ENCODE peak calls at places on chromosomes 1 and 21, in five cellular contexts. One of them, this sample, is unnamed.

GRCh38 chr1:64675718-64676345 is 69.0 kb upstream of the RAVER2 start:
- DNase-seq in thoracic aorta: no peak
- DNase-seq in Peyer's patch: no peak
- DNase-seq in dorsolateral prefrontal cortex: no peak
- DNase-seq in K562: peak; percentile 13
- DNase-seq in this sample: no peak

GRCh38 chr1:111852216-111852615 is 96.5 kb downstream of the DDX20 start:
- DNase-seq in thoracic aorta: no peak
- DNase-seq in Peyer's patch: no peak
- DNase-seq in dorsolateral prefrontal cortex: no peak
- DNase-seq in K562: no peak
- DNase-seq in this sample: peak; percentile 43

GRCh38 chr1:68301538-68301937 is 69.2 kb upstream of the WLS start:
- DNase-seq in Peyer's patch: no peak
- DNase-seq in K562: no peak
- DNase-seq in thoracic aorta: no peak
- DNase-seq in dorsolateral prefrontal cortex: no peak
- DNase-seq in this sample: no peak

GRCh38 chr21:37407719-37408455 is 41.3 kb downstream of the DYRK1A start:
- DNase-seq in thoracic aorta: no peak
- DNase-seq in Peyer's patch: no peak
- DNase-seq in K562: no peak
- DNase-seq in dorsolateral prefrontal cortex: no peak
- DNase-seq in this sample: no peak

GRCh38 chr21:43824250-43824882 is 35.0 kb downstream of the RRP1 start:
- DNase-seq in Peyer's patch: no peak
- DNase-seq in dorsolateral prefrontal cortex: peak; percentile 31
- DNase-seq in thoracic aorta: no peak
- DNase-seq in K562: no peak
- DNase-seq in this sample: no peak

GRCh38 chr1:70134148-70134547 is 71.2 kb downstream of the LRRC40 start:
- DNase-seq in K562: no peak
- DNase-seq in thoracic aorta: no peak
- DNase-seq in dorsolateral prefrontal cortex: no peak
- DNase-seq in Peyer's patch: no peak
- DNase-seq in this sample: no peak

GRCh38 chr1:32339363-32339978 is 3.4 kb upstream of the MARCKSL1 start:
- DNase-seq in dorsolateral prefrontal cortex: no peak
- DNase-seq in K562: no peak
- DNase-seq in thoracic aorta: no peak
- DNase-seq in Peyer's patch: no peak
- DNase-seq in this sample: peak; percentile 72

GRCh38 chr1:153422450-153423068 is 6.2 kb downstream of the S100A7A start:
- DNase-seq in dorsolateral prefrontal cortex: peak; percentile 18
- DNase-seq in thoracic aorta: no peak
- DNase-seq in K562: peak; percentile 64
- DNase-seq in Peyer's patch: peak; percentile 35
- DNase-seq in this sample: peak; percentile 83

GRCh38 chr1:34050711-34051485 is 114.1 kb downstream of the CSMD2 start:
- DNase-seq in thoracic aorta: no peak
- DNase-seq in K562: no peak
- DNase-seq in Peyer's patch: no peak
- DNase-seq in dorsolateral prefrontal cortex: no peak
- DNase-seq in this sample: no peak

GRCh38 chr1:63042278-63042677 is 258.3 kb downstream of the ATG4C start:
- DNase-seq in thoracic aorta: no peak
- DNase-seq in Peyer's patch: no peak
- DNase-seq in K562: no peak
- DNase-seq in dorsolateral prefrontal cortex: no peak
- DNase-seq in this sample: no peak

GRCh38 chr1:39157304-39157703 is 47.2 kb upstream of the MACF1 start:
- DNase-seq in K562: no peak
- DNase-seq in Peyer's patch: no peak
- DNase-seq in dorsolateral prefrontal cortex: no peak
- DNase-seq in thoracic aorta: no peak
- DNase-seq in this sample: no peak

GRCh38 chr21:28280611-28281010 is 712.1 kb downstream of the LTN1 start:
- DNase-seq in dorsolateral prefrontal cortex: no peak
- DNase-seq in K562: no peak
- DNase-seq in thoracic aorta: no peak
- DNase-seq in Peyer's patch: no peak
- DNase-seq in this sample: no peak

DNA sequence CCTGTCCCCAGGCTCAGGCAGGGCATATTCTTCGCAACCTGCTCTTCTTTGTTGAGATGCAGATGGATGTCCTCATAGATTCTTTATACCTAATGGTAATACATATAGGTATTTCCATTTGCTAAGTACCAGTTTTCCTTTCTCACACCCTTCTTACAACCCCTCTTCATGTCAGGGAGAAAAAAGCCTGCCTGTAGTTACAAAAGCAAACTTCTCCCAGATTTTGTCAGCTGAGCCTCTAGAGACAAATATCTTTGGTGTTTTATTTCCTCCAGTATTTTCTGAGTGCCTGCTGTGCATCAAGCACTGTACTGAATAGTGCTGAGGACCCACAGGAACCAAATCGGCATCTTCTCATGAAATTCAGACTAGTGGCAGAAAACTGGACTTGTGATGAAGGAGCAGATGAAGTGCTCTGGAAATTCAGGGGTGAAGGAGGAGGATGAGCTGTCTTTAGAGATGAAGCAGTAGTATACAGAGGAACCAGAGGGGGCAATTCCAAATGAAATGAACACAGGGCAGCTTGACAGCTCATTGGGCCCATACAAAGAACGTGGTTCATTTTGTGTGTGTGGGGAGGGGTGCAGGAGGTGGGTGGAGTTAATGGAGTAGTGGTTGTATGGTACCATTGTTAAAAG is 33.4 kb downstream of the SLC2A1 start:
- DNase-seq in dorsolateral prefrontal cortex: no peak
- DNase-seq in K562: no peak
- DNase-seq in thoracic aorta: no peak
- DNase-seq in Peyer's patch: no peak
- DNase-seq in this sample: no peak
- TF ChIP-seq CTCF in dorsolateral prefrontal cortex: no peak
- TF ChIP-seq CTCF in K562: peak; percentile 16
- TF ChIP-seq CTCF in thoracic aorta: no peak
- TF ChIP-seq CTCF in Peyer's patch: no peak
- TF ChIP-seq CTCF in this sample: no peak

GRCh38 chr1:30033276-30034104 is 689.9 kb downstream of the MATN1 start:
- DNase-seq in thoracic aorta: no peak
- DNase-seq in K562: no peak
- DNase-seq in Peyer's patch: no peak
- DNase-seq in dorsolateral prefrontal cortex: no peak
- DNase-seq in this sample: no peak
- H3K27me3 ChIP-seq in thoracic aorta: no peaks in the 10 kb centered on the region
- H3K27me3 ChIP-seq in K562: no peaks in the 10 kb centered on the region
- H3K27me3 ChIP-seq in Peyer's patch: no peaks in the 10 kb centered on the region
- H3K27me3 ChIP-seq in dorsolateral prefrontal cortex: no peaks in the 10 kb centered on the region
- H3K27me3 ChIP-seq in this sample: peaks cover 11% of the 10 kb centered on the region

DNA sequence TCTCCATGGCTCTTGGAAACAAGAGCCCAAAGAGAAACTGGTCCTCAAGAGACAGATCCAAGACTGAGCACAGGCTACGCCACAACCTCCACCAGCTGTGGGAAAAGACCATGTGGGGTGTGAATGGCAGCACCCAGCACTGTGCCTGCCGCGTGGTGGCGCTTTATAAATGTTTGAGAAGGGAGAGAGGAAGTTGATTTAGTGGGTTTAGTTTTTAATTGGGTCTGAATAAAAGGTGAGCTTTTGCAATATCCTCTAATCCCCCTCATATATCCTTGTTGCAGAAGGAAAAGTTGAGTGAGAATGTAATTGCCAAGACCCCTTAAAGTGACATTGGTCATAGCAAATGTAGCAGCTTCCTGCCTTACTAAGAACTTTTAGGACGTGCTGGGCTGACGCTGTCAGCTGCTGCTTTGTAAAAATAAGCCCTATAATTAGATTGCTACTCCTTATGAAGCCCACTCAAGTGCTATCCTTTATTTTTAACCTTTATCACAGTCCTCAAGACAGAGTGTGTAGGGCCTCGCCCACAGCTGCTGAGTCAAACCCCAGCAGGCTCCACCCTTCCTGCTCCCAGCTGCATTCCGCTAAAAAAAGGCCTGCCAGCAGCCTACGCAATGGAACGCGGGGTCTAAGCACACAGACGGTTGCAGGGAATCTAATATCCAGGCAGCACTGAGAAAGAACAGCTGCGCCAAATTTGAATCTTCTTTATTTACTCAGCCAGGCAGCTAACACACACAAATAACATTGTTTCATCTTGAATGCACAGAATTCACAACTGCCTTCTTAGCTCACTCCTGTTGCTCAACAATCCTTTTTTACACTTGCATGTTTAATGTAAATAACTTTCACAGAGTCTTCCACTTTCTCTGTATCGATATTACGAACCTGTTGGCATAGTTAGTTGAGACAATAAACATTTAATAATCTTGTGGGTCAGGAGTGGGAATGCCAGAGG is 47.3 kb upstream of the PRDX6 start:
- DNase-seq in K562: peak; percentile 85
- DNase-seq in thoracic aorta: peak; percentile 68
- DNase-seq in Peyer's patch: peak; percentile 82
- DNase-seq in dorsolateral prefrontal cortex: peak; percentile 83
- DNase-seq in this sample: peak; percentile 89
- TF ChIP-seq CTCF in K562: peak; percentile 94
- TF ChIP-seq CTCF in thoracic aorta: peak; percentile 46
- TF ChIP-seq CTCF in Peyer's patch: peak; percentile 65
- TF ChIP-seq CTCF in dorsolateral prefrontal cortex: peak; percentile 67
- TF ChIP-seq CTCF in this sample: peak; percentile 55

DNA sequence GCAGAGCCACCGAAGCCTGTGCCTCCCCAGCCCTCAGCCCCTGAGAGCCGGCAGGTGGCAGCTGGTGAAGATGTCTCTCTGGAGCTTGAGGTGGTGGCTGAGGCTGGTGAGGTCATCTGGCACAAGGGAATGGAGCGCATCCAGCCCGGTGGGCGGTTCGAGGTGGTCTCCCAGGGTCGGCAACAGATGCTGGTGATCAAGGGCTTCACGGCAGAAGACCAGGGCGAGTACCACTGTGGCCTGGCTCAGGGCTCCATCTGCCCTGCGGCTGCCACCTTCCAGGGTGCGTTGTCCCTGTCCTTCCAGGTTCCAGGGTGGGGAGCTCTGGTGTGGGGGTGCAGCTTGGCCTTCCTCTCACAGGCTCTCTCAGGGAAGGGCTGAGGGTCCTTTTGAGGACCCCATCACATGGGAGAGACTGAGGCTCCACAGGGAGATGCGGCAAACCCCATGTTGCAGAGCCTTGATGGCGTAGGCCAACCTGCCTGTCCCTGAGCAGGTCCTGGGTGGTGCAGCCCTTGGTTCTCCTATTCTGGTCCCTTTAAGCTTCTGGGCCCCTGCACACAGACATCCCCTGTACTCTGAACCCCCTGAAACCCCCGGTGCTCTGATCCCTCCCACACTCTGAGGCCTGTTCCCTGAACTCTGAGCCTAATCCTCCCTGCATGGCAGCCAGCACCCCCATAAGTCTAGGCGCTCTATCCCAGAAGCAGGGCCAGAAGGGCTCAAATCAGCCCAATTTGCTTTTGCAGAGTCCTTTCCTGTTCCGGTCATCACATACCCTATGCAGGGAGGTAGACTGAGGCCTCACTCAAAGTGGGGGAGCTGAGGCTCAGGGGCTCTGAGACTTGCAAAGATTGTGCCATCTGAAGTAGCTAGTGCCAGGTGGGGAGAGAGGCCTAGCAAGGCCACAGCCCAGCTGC is 88.5 kb downstream of the TRIM11 start:
- DNase-seq in dorsolateral prefrontal cortex: no peak
- DNase-seq in Peyer's patch: no peak
- DNase-seq in thoracic aorta: no peak
- DNase-seq in K562: no peak
- DNase-seq in this sample: peak; percentile 61
- H3K27me3 ChIP-seq in dorsolateral prefrontal cortex: no peaks in the 10 kb centered on the region
- H3K27me3 ChIP-seq in Peyer's patch: no peaks in the 10 kb centered on the region
- H3K27me3 ChIP-seq in thoracic aorta: no peaks in the 10 kb centered on the region
- H3K27me3 ChIP-seq in K562: peaks cover 48% of the 10 kb centered on the region
- H3K27me3 ChIP-seq in this sample: no peaks in the 10 kb centered on the region

DNA sequence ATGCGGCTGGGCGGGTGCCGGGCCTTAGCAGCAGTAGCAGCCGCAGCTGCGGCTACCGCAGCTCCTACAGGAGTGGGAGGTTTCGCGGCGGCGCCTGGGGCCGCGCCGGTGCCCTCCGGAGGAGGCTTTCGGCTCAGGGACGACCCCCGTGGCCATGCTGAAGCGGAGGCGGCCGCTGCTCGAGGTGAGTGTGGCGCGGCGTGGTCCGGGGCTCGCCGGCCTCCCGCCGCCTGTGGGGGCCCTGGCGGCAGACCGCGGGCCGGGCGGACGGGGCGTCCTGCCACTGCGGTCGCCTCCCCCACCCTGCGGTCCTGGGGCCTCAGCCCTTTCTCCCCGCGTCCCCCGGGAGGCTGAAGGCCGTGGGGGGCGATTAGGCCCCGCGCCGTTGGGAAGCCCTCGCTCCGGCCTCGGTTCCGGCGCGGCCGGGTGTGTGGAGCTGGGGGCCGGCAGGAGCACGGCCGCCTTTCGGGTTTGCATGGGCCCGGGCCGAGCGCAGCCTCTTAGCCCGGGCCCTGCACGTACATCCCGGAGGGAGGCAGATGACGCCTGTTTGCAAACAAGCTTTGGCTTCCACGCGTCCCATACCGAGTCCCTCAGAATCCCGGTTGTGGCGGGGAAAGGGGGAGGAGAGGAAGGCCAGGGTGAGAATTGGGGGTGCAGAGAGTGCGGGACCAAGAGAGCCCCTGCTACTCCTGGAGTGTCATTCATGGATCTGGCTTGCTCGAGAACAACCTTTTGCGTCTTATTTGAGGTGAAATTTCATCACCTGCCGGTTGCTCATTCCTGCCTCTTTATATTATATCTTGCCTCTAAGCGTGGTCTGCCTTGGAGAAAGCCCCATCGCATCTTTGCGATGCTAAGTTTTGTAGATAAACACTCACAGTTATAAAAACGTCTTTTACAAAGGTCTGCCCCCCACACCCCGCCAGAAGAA is 598 bp downstream of the ZFYVE9 start:
- DNase-seq in thoracic aorta: no peak
- DNase-seq in Peyer's patch: peak; percentile 20
- DNase-seq in K562: peak; percentile 69
- DNase-seq in dorsolateral prefrontal cortex: peak; percentile 27
- DNase-seq in this sample: peak; percentile 81
- TF ChIP-seq CTCF in thoracic aorta: no peak
- TF ChIP-seq CTCF in Peyer's patch: no peak
- TF ChIP-seq CTCF in K562: no peak
- TF ChIP-seq CTCF in dorsolateral prefrontal cortex: no peak
- TF ChIP-seq CTCF in this sample: no peak

This sample was measured in spleen.